ENCODE peak calls at places on chromosomes 16 and 17, in four cellular contexts. K is upper lobe of left lung; J is CD4-positive, alpha-beta T cell; G is naive thymus-derived CD8-positive, alpha-beta T cell. X is an unnamed sample.

GRCh38 chr17:32275060-32276042 is 9.7 kb downstream of the RHBDL3 start:
- ATAC-seq in G (no peak), K (peak), J (no peak), X (peak)

GRCh38 chr17:16086957-16087356 is 87.3 kb downstream of the TTC19 start:
- ATAC-seq in G (no peak), K (no peak), J (no peak), X (no peak)

GRCh38 chr17:45008191-45008590 is 40.1 kb upstream of the C1QL1 start:
- ATAC-seq in J (no peak), G (no peak), K (no peak), X (no peak)

GRCh38 chr16:12793120-12793889 is 10.4 kb downstream of the CPPED1 start:
- ATAC-seq in G (no peak), J (no peak), K (no peak), X (no peak)

GRCh38 chr17:75084039-75084660 is 3.6 kb upstream of the SLC16A5 start:
- ATAC-seq in J (peak), K (no peak), G (peak), X (no peak)

GRCh38 chr17:30344283-30345088 is 10.6 kb upstream of the TMIGD1 start:
- ATAC-seq in G (no peak), K (peak), J (no peak), X (no peak)

GRCh38 chr17:47305302-47305923 is 18.3 kb upstream of the EFCAB13 start:
- ATAC-seq in J (no peak), G (peak), K (peak), X (no peak)

GRCh38 chr16:30903596-30903995 is 7.2 kb downstream of the CTF1 start:
- ATAC-seq in G (no peak), J (no peak), K (peak), X (no peak)

GRCh38 chr16:85699224-85699558 is 10.4 kb upstream of the GINS2 start:
- ATAC-seq in K (no peak), J (no peak), G (no peak), X (no peak)

GRCh38 chr16:56763305-56763916 is 33.5 kb downstream of the NUP93 start:
- ATAC-seq in K (no peak), G (no peak), J (no peak), X (no peak)

GRCh38 chr17:14784997-14785696 is 480.0 kb downstream of the PMP22 start:
- ATAC-seq in K (no peak), J (peak), G (peak), X (peak)

GRCh38 chr16:27169511-27170071 is 33.7 kb upstream of the KDM8 start:
- ATAC-seq in J (peak), K (no peak), G (peak), X (no peak)

GRCh38 chr17:57954421-57955182 is 610 bp downstream of the CUEDC1 start:
- ATAC-seq in K (peak), G (peak), J (peak), X (no peak)

GRCh38 chr17:63635787-63636186 is 13.6 kb downstream of the MAP3K3 start:
- ATAC-seq in K (no peak), J (no peak), G (no peak), X (no peak)

GRCh38 chr16:57112403-57113041 is 20.1 kb downstream of the CPNE2 start:
- ATAC-seq in K (no peak), G (no peak), J (no peak), X (no peak)

GRCh38 chr17:76723812-76724211 is 2.6 kb downstream of the JMJD6 start:
- ATAC-seq in K (no peak), J (no peak), G (no peak), X (no peak)

GRCh38 chr17:19354123-19354522 is 8.4 kb downstream of the B9D1 start:
- ATAC-seq in G (no peak), J (no peak), K (peak), X (no peak)

GRCh38 chr16:4481526-4481925 is 5.3 kb downstream of the HMOX2 start:
- ATAC-seq in G (peak), J (peak), K (no peak), X (no peak)

GRCh38 chr16:4890026-4890425 is 42.7 kb downstream of the UBN1 start:
- ATAC-seq in G (no peak), J (no peak), K (no peak), X (no peak)

GRCh38 chr17:73686126-73686525 is 41.9 kb upstream of the SDK2 start:
- ATAC-seq in J (no peak), G (no peak), K (no peak), X (no peak)